ENCODE peak calls at places on chromosomes 1 and 21, in nine cellular contexts. R is GM23338, V is PC-9, N is K562, O is GM23248, Z is fibroblast of lung, D is OCI-LY7, M is HCT116, G is H9. S is an unnamed sample.
A peak's percentile ranks its signal among the peaks of the same experiment; 100 is the strongest.

GRCh38 chr1:51638350-51638749 is 21.5 kb downstream of the OSBPL9 start:
- DNase-seq in R (no peak), V (peak; percentile 35), N (no peak), O (no peak), Z (no peak), D (no peak), M (no peak), G (no peak), S (no peak)

GRCh38 chr1:203202431-203203245 is 16.1 kb upstream of the CHI3L1 start:
- DNase-seq in R (no peak), V (no peak), N (no peak), O (peak; percentile 85), Z (peak; percentile 78), D (no peak), M (no peak), G (no peak), S (no peak)

GRCh38 chr1:87224209-87224608 is 104.5 kb upstream of the LMO4 start:
- DNase-seq in R (no peak), V (no peak), N (no peak), O (peak; percentile 99), Z (peak; percentile 100), D (no peak), M (peak; percentile 46), G (no peak), S (no peak)

GRCh38 chr21:35737425-35737824 is 322.9 kb downstream of the SETD4 start:
- DNase-seq in R (no peak), V (no peak), N (no peak), O (no peak), Z (no peak), D (no peak), M (no peak), G (no peak), S (no peak)

GRCh38 chr1:31683997-31684396 is 19.8 kb downstream of the COL16A1 start:
- DNase-seq in R (peak; percentile 77), V (no peak), N (peak; percentile 36), O (no peak), Z (no peak), D (peak; percentile 18), M (no peak), G (peak; percentile 69), S (no peak)

GRCh38 chr1:225763815-225764548 is 13.6 kb upstream of the SRP9 start:
- DNase-seq in R (no peak), V (no peak), N (no peak), O (peak; percentile 49), Z (peak; percentile 95), D (no peak), M (no peak), G (no peak), S (no peak)

GRCh38 chr1:150551049-150551783 is 2.0 kb downstream of the ADAMTSL4 start:
- DNase-seq in R (no peak), V (no peak), N (no peak), O (peak; percentile 65), Z (no peak), D (no peak), M (no peak), G (peak; percentile 27), S (no peak)

GRCh38 chr1:185894806-185895205 is 160.6 kb downstream of the HMCN1 start:
- DNase-seq in R (no peak), V (no peak), N (no peak), O (peak; percentile 43), Z (peak; percentile 59), D (no peak), M (no peak), G (no peak), S (no peak)

GRCh38 chr1:187445066-187445465 is 616.3 kb downstream of the PLA2G4A start:
- DNase-seq in R (no peak), V (no peak), N (no peak), O (no peak), Z (no peak), D (no peak), M (no peak), G (no peak), S (no peak)

DNA sequence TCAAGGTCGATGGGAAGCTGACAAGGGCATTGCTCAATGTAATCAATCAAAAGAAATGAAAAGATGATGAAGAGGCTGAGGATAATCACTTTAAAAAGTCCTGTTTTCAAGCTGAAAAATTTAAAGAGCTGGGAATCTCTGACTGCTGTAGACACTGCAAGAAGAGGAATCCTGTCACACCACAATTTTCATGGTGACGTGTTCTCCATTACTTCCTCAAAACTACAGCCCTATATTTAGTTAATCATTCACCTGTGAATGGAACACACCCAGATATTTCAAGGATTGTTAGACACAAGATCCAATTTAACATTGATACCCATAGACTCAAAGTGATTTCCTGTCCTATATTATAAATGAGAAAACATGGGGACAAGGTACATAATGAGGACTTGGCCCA is 1048.3 kb downstream of the AMY1C start:
- DNase-seq in R (no peak), V (no peak), N (no peak), O (no peak), Z (no peak), D (no peak), M (no peak), G (no peak), S (no peak)
- H2AFZ ChIP-seq in R (no peak overlapping the region), V (no peak overlapping the region), N (no peak overlapping the region), O (no peak overlapping the region), Z (no peak overlapping the region), D (no peak overlapping the region), M (no peak overlapping the region), G (no peak overlapping the region), S (no peak overlapping the region)

GRCh38 chr1:175192111-175192629 is 406 bp downstream of the KIAA0040 start:
- DNase-seq in R (peak; percentile 63), V (peak; percentile 56), N (peak; percentile 59), O (peak; percentile 37), Z (no peak), D (peak; percentile 60), M (no peak), G (peak; percentile 53), S (peak; percentile 20)

GRCh38 chr1:175193339-175193950 is 869 bp upstream of the KIAA0040 start:
- DNase-seq in R (peak; percentile 53), V (no peak), N (no peak), O (peak; percentile 10), Z (no peak), D (no peak), M (no peak), G (no peak), S (no peak)

GRCh38 chr1:175192630-175193338 is at the start of gene KIAA0040:
- DNase-seq in R (peak; percentile 74), V (peak; percentile 83), N (peak; percentile 87), O (peak; percentile 42), Z (peak; percentile 17), D (peak; percentile 80), M (peak; percentile 66), G (peak; percentile 83), S (peak; percentile 14)

GRCh38 chr1:175188936-175189335 is 3.6 kb downstream of the KIAA0040 start:
- DNase-seq in R (no peak), V (no peak), N (peak; percentile 84), O (no peak), Z (no peak), D (peak; percentile 92), M (no peak), G (no peak), S (peak; percentile 74)

DNA sequence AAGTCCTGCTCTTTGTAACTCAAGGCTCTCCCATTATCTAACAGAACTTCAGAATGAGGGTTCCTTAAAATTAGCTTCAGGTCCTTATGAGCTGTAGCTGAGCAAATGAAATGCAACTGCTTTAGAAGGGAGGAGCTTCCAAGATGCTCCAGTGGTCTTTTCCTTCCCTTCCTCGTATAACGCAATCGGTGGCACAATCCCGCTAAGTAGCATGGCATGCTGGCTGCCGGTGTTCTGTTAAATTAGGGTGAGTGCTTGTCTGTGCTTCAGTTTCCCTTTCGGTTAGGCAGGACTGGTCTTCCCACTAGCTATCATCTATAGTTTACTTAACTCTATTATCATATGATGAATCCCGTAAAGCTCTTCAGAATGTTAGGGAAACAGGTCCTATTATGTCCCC is 922 bp downstream of the KIAA0040 start:
- DNase-seq in R (peak; percentile 37), V (no peak), N (no peak), O (peak; percentile 4), Z (no peak), D (peak; percentile 61), M (no peak), G (no peak), S (peak; percentile 27)
- H3K79me2 ChIP-seq in R (no peaks in the 10 kb centered on the region), V (peaks cover 16% of the 10 kb centered on the region), N (peaks cover 8% of the 10 kb centered on the region), O (no peaks in the 10 kb centered on the region), Z (no peaks in the 10 kb centered on the region), D (peaks cover 59% of the 10 kb centered on the region), M (peaks cover 9% of the 10 kb centered on the region), G (no peaks in the 10 kb centered on the region), S (no peaks in the 10 kb centered on the region)

GRCh38 chr21:29301703-29302102 is 3.0 kb downstream of the BACH1 start:
- DNase-seq in R (no peak), V (no peak), N (no peak), O (peak; percentile 23), Z (no peak), D (no peak), M (no peak), G (no peak), S (no peak)

GRCh38 chr21:29300547-29301138 is 1.9 kb downstream of the BACH1 start:
- DNase-seq in R (no peak), V (no peak), N (no peak), O (no peak), Z (peak; percentile 62), D (peak; percentile 50), M (no peak), G (no peak), S (no peak)

GRCh38 chr21:29299046-29299905 is 554 bp downstream of the BACH1 start:
- DNase-seq in R (peak; percentile 55), V (peak; percentile 46), N (peak; percentile 78), O (peak; percentile 89), Z (peak; percentile 63), D (peak; percentile 49), M (no peak), G (no peak), S (peak; percentile 63)

GRCh38 chr21:29298348-29299045 is at the start of gene BACH1:
- DNase-seq in R (peak; percentile 94), V (peak; percentile 82), N (peak; percentile 95), O (peak; percentile 99), Z (peak; percentile 91), D (peak; percentile 90), M (peak; percentile 59), G (peak; percentile 91), S (peak; percentile 86)

GRCh38 chr21:29299906-29300546 is 1.3 kb downstream of the BACH1 start:
- DNase-seq in R (peak; percentile 74), V (peak; percentile 39), N (peak; percentile 93), O (peak; percentile 98), Z (peak; percentile 98), D (peak; percentile 59), M (peak; percentile 15), G (peak; percentile 36), S (peak; percentile 41)
- H2AFZ ChIP-seq in R (no peak overlapping the region), V (no peak overlapping the region), N (peak overlapping the region; percentile 74), O (no peak overlapping the region), Z (no peak overlapping the region), D (peak overlapping the region; percentile 43), M (no peak overlapping the region), G (no peak overlapping the region), S (peak overlapping the region; percentile 68)

GRCh38 chr1:109925159-109925990 is 14.7 kb downstream of the CSF1 start:
- DNase-seq in R (no peak), V (no peak), N (no peak), O (no peak), Z (no peak), D (no peak), M (no peak), G (no peak), S (no peak)
- H3K79me2 ChIP-seq in R (no peaks in the 10 kb centered on the region), V (no peaks in the 10 kb centered on the region), N (no peaks in the 10 kb centered on the region), O (no peaks in the 10 kb centered on the region), Z (no peaks in the 10 kb centered on the region), D (no peaks in the 10 kb centered on the region), M (no peaks in the 10 kb centered on the region), G (no peaks in the 10 kb centered on the region), S (no peaks in the 10 kb centered on the region)

DNA sequence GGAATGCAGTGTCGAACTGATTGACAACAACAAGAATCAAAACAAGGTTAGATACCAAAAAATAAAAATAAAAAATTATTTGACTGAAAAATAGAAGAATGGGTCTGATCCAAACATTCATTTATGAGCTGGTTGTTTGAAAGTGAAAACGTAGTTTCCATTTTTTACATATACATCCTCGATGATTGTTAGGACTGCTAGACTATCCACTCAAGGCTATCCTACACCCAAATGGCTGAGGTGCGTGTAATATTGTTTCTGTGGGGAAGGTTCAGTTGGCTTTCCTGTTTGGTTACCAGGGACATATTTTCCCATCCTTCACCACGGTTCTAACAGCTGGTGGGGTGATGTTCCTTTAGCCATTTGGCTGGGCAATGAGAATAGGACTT is 66.2 kb downstream of the MAP3K7CL start:
- DNase-seq in R (no peak), V (no peak), N (no peak), O (peak; percentile 15), Z (no peak), D (no peak), M (no peak), G (no peak), S (no peak)
- H2AFZ ChIP-seq in R (no peak overlapping the region), V (no peak overlapping the region), N (peak overlapping the region; percentile 20), O (peak overlapping the region; percentile 62), Z (peak overlapping the region; percentile 8), D (peak overlapping the region; percentile 29), M (peak overlapping the region; percentile 94), G (no peak overlapping the region), S (no peak overlapping the region)